ENCODE peak calls at places on chromosomes 16 and 17, in five cellular contexts. V is endothelial cell of umbilical vein, C is GM23338, O is fibroblast of lung, J is neural progenitor cell. X is an unnamed sample.

GRCh38 chr16:22844426-22844825 is 30.5 kb downstream of the HS3ST2 start:
- DNase-seq in V (no peak), C (no peak), O (no peak), J (no peak), X (no peak)

GRCh38 chr17:66724581-66725341 is 110.2 kb upstream of the CACNG5 start:
- DNase-seq in V (peak; percentile 68), C (no peak), O (peak; percentile 59), J (no peak), X (no peak)

GRCh38 chr16:50802000-50802399 is 60.1 kb downstream of the CYLD start:
- DNase-seq in V (no peak), C (no peak), O (peak; percentile 69), J (no peak), X (no peak)

GRCh38 chr17:76419576-76420245 is 33.2 kb downstream of the UBE2O start:
- DNase-seq in V (no peak), C (no peak), O (no peak), J (no peak), X (no peak)

GRCh38 chr16:19033761-19034160 is 33.7 kb upstream of the COQ7 start:
- DNase-seq in V (no peak), C (no peak), O (no peak), J (no peak), X (no peak)

GRCh38 chr17:43591750-43592562 is 45.8 kb upstream of the ETV4 start:
- DNase-seq in V (peak; percentile 94), C (no peak), O (peak; percentile 93), J (peak; percentile 15), X (no peak)

GRCh38 chr17:49596613-49597244 is 21.1 kb downstream of the NXPH3 start:
- DNase-seq in V (no peak), C (no peak), O (no peak), J (no peak), X (no peak)

GRCh38 chr16:84143784-84144199 is 1.2 kb downstream of the HSDL1 start:
- DNase-seq in V (no peak), C (peak; percentile 62), O (no peak), J (peak; percentile 71), X (no peak)

GRCh38 chr16:90019543-90020259 is 445 bp upstream of the DBNDD1 start:
- DNase-seq in V (peak; percentile 30), C (peak; percentile 86), O (peak; percentile 86), J (peak; percentile 85), X (no peak)

GRCh38 chr17:57455063-57455914 is 199.0 kb downstream of the MSI2 start:
- DNase-seq in V (no peak), C (no peak), O (peak; percentile 96), J (no peak), X (no peak)

GRCh38 chr16:77288222-77288621 is 89.0 kb downstream of the SYCE1L start:
- DNase-seq in V (peak; percentile 90), C (no peak), O (peak; percentile 96), J (no peak), X (no peak)

GRCh38 chr16:56202036-56202435 is 10.7 kb downstream of the GNAO1 start:
- DNase-seq in V (no peak), C (no peak), O (peak; percentile 23), J (no peak), X (no peak)

GRCh38 chr17:30093463-30094147 is 23.0 kb upstream of the NSRP1 start:
- DNase-seq in V (peak; percentile 72), C (peak; percentile 89), O (peak; percentile 39), J (peak; percentile 79), X (no peak)

GRCh38 chr16:84026601-84027000 is 16.0 kb downstream of the SLC38A8 start:
- DNase-seq in V (no peak), C (no peak), O (no peak), J (peak; percentile 50), X (no peak)

GRCh38 chr17:6914711-6915110 is 81.1 kb upstream of the ALOX12 start:
- DNase-seq in V (no peak), C (no peak), O (no peak), J (no peak), X (no peak)

GRCh38 chr17:81923302-81924260 is 4.0 kb downstream of the MAFG start:
- DNase-seq in V (no peak), C (peak; percentile 84), O (peak; percentile 75), J (peak; percentile 87), X (no peak)

GRCh38 chr17:28854457-28855382 is at the start of gene ERAL1:
- DNase-seq in V (peak; percentile 92), C (peak; percentile 95), O (peak; percentile 88), J (peak; percentile 94), X (peak; percentile 65)

GRCh38 chr16:1961651-1962067 is 2.3 kb downstream of the NDUFB10 start:
- DNase-seq in V (no peak), C (no peak), O (no peak), J (no peak), X (no peak)

GRCh38 chr16:1313721-1314120 is 4.3 kb downstream of the UBE2I start:
- DNase-seq in V (no peak), C (no peak), O (no peak), J (no peak), X (no peak)

GRCh38 chr16:54694651-54695050 is 236.0 kb upstream of the IRX5 start:
- DNase-seq in V (no peak), C (no peak), O (no peak), J (no peak), X (no peak)

GRCh38 chr17:77495575-77495974 is 354.8 kb downstream of the SEC14L1 start:
- DNase-seq in V (no peak), C (no peak), O (no peak), J (no peak), X (no peak)

GRCh38 chr17:32673964-32674363 is 187.2 kb downstream of the CDK5R1 start:
- DNase-seq in V (no peak), C (no peak), O (no peak), J (no peak), X (no peak)

GRCh38 chr17:81967533-81968395 is 6.8 kb upstream of the NOTUM start:
- DNase-seq in V (no peak), C (peak; percentile 93), O (peak; percentile 61), J (peak; percentile 94), X (no peak)

GRCh38 chr16:20611350-20611902 is 35.3 kb upstream of the ACSM2B start:
- DNase-seq in V (no peak), C (no peak), O (no peak), J (no peak), X (no peak)

DNA sequence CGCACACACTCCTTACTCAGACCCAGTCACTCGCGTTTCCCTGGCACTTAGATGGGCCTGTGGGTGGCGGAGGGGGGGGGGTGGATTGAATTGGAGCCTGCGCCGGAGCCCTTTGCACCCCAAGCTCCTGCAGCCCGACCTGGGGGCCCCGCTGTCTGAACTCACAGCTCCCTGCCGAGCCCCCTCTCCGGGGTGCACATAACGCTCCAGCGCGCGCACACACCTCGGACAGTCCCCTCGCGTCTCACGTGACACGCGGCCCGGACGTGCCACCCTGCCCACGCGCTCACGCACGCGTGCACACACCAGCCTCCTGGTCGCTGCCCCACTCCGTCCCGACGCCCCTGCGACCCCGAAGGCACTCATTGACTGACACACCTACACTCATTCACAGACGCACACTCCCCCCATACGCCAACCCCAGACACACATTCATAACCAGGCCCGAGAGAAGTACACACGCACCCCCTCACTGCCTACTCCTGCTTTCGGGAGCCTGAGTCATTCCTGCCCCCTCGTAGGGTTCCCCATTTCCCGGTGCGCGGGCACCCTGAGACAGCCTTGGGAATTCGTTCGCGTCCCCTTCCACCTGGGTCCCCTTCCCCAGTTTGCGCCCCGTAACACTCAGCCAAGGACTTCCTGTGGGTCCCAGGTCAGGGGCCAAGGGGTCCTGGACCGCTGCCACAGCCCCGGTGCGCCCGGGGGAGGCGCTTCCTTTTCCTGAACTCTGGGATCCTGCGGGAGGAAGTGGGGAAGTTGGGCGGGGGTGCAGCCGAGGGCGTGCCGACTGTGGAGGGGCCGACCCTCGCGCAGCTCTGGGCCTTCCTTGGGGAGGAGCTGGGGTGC is 1.1 kb downstream of the TBKBP1 start:
- DNase-seq in V (peak; percentile 55), C (peak; percentile 71), O (peak; percentile 47), J (peak; percentile 45), X (no peak)
- TF ChIP-seq EZH2 in V (no peak), C (no peak), O (no peak), J (no peak), X (no peak)

DNA sequence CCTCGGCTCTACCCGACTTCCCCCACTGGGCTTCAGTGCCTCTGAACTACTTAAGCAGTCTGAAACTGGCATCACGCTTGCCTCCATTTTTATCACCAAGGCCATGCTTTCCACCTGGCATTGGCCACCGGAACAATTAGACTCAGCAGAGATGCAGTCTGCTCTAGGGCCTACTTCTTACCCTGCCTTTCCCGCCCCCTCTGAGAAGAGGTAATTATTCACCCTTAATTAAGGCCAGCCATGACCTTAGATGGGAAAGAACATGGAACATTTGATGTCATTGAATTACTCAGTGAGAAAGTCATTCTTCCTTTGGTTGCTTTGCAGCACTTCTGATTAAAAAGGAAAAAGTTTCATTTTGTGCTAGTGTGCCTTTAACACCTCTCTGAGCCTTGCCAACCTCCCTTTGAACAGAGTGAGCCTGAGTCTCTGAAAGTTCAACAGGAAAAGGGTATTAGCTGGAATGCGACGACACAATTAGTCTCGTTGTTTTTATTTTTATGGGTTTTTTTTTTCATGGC is 60.9 kb upstream of the TNRC6A start:
- DNase-seq in V (peak; percentile 87), C (no peak), O (peak; percentile 87), J (no peak), X (no peak)
- H3K4me3 ChIP-seq in V (no peak overlapping the region), C (no peak overlapping the region), O (no peak overlapping the region), J (no peak overlapping the region), X (no peak overlapping the region)

GRCh38 chr17:1067282-1067956 is 70.5 kb downstream of the TIMM22 start:
- DNase-seq in V (no peak), C (no peak), O (peak; percentile 87), J (no peak), X (no peak)

GRCh38 chr17:1070411-1070810 is 73.5 kb downstream of the TIMM22 start:
- DNase-seq in V (no peak), C (no peak), O (no peak), J (no peak), X (no peak)

GRCh38 chr17:1071103-1071825 is 74.3 kb downstream of the TIMM22 start:
- DNase-seq in V (no peak), C (no peak), O (no peak), J (no peak), X (no peak)

GRCh38 chr17:1069847-1070246 is 72.9 kb downstream of the TIMM22 start:
- DNase-seq in V (no peak), C (no peak), O (no peak), J (no peak), X (no peak)

DNA sequence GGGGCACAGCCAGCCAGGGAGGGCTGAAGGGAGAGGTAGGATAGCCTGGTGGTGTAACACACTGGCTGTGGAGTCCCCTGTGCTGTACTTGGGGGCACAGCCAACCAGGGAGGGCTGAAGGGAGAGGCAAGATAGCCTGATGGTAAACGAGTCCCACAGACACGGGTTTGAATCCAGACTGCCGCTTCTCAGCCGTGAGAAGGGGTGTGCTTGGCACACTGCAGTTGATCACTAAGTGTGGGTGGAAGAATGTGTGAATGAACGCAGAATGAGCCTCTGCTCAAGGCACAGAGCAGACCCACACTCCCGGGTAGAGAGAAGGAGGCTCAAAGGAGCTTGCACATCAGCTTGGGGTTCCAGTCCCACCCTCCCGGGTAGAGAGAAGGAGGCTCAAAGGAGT is 71.4 kb downstream of the TIMM22 start:
- DNase-seq in V (no peak), C (no peak), O (no peak), J (no peak), X (no peak)
- TF ChIP-seq EZH2 in V (no peak), C (no peak), O (no peak), J (no peak), X (no peak)

DNA sequence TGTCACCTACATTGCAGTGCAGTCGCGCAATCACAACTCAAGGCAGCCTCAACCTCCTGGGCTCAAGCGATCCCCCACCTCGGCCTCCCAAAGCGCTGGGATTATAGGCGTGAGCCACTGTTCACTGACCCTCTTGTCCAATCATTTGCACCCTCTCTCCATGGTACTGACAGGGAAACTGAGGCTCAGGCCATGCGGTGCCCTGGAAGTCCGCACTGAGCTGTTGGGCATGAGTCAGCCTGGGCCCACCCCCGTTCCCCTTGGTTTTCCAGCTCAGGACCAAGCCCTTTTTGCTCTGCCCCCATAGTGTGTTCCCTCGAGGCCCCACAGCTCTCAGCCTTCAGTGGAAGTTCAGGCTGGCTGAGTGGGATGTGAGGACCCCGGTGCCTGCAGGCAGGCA is 10.1 kb downstream of the GSE1 start:
- DNase-seq in V (no peak), C (no peak), O (no peak), J (no peak), X (no peak)
- H3K4me3 ChIP-seq in V (no peak overlapping the region), C (no peak overlapping the region), O (no peak overlapping the region), J (no peak overlapping the region), X (no peak overlapping the region)